ENCODE peak calls at places on chromosomes 4 and X, in eight cellular contexts. One of them, this sample, is unnamed.

GRCh38 chrX:154730271-154730883 is 20.5 kb downstream of the GAB3 start:
- DNase-seq in NAMALWA: no peak
- DNase-seq in cerebellum: no peak
- DNase-seq in left ventricle myocardium inferior: peak
- DNase-seq in NCI-H1105: no peak
- DNase-seq in central memory CD4-positive, alpha-beta T cell: no peak
- DNase-seq in choroid plexus epithelial cell: peak
- DNase-seq in HFF-Myc: no peak
- DNase-seq in this sample: peak

GRCh38 chr4:113881256-113881655 is 98.2 kb downstream of the ARSJ start:
- DNase-seq in NCI-H1105: no peak
- DNase-seq in choroid plexus epithelial cell: peak
- DNase-seq in central memory CD4-positive, alpha-beta T cell: no peak
- DNase-seq in NAMALWA: no peak
- DNase-seq in cerebellum: no peak
- DNase-seq in HFF-Myc: no peak
- DNase-seq in left ventricle myocardium inferior: no peak
- DNase-seq in this sample: peak

GRCh38 chr4:143554728-143555597 is 41.5 kb downstream of the SMARCA5 start:
- DNase-seq in cerebellum: no peak
- DNase-seq in central memory CD4-positive, alpha-beta T cell: no peak
- DNase-seq in choroid plexus epithelial cell: no peak
- DNase-seq in NCI-H1105: no peak
- DNase-seq in HFF-Myc: no peak
- DNase-seq in NAMALWA: no peak
- DNase-seq in left ventricle myocardium inferior: no peak
- DNase-seq in this sample: no peak

GRCh38 chr4:71382569-71383560 is 44.0 kb downstream of the SLC4A4 start:
- DNase-seq in left ventricle myocardium inferior: no peak
- DNase-seq in central memory CD4-positive, alpha-beta T cell: no peak
- DNase-seq in choroid plexus epithelial cell: no peak
- DNase-seq in NCI-H1105: no peak
- DNase-seq in NAMALWA: no peak
- DNase-seq in HFF-Myc: no peak
- DNase-seq in cerebellum: no peak
- DNase-seq in this sample: no peak

GRCh38 chr4:118823471-118823870 is 12.5 kb downstream of the SEC24D start:
- DNase-seq in NAMALWA: no peak
- DNase-seq in HFF-Myc: no peak
- DNase-seq in central memory CD4-positive, alpha-beta T cell: no peak
- DNase-seq in left ventricle myocardium inferior: no peak
- DNase-seq in cerebellum: peak
- DNase-seq in choroid plexus epithelial cell: no peak
- DNase-seq in NCI-H1105: peak
- DNase-seq in this sample: no peak

GRCh38 chr4:105666693-105667092 is 41.8 kb downstream of the INTS12 start:
- DNase-seq in choroid plexus epithelial cell: peak
- DNase-seq in NAMALWA: peak
- DNase-seq in cerebellum: no peak
- DNase-seq in HFF-Myc: no peak
- DNase-seq in NCI-H1105: no peak
- DNase-seq in central memory CD4-positive, alpha-beta T cell: no peak
- DNase-seq in left ventricle myocardium inferior: no peak
- DNase-seq in this sample: peak

GRCh38 chr4:28639747-28640146 is 1779.1 kb downstream of the STIM2 start:
- DNase-seq in choroid plexus epithelial cell: no peak
- DNase-seq in NCI-H1105: no peak
- DNase-seq in cerebellum: no peak
- DNase-seq in NAMALWA: no peak
- DNase-seq in HFF-Myc: no peak
- DNase-seq in left ventricle myocardium inferior: no peak
- DNase-seq in central memory CD4-positive, alpha-beta T cell: no peak
- DNase-seq in this sample: no peak

GRCh38 chr4:185304944-185305690 is 90.6 kb downstream of the LRP2BP start:
- DNase-seq in HFF-Myc: peak
- DNase-seq in left ventricle myocardium inferior: no peak
- DNase-seq in NAMALWA: peak
- DNase-seq in central memory CD4-positive, alpha-beta T cell: no peak
- DNase-seq in cerebellum: no peak
- DNase-seq in NCI-H1105: no peak
- DNase-seq in choroid plexus epithelial cell: peak
- DNase-seq in this sample: peak

GRCh38 chr4:37836838-37837413 is 10.4 kb downstream of the PGM2 start:
- DNase-seq in left ventricle myocardium inferior: no peak
- DNase-seq in HFF-Myc: no peak
- DNase-seq in choroid plexus epithelial cell: no peak
- DNase-seq in central memory CD4-positive, alpha-beta T cell: no peak
- DNase-seq in NCI-H1105: no peak
- DNase-seq in cerebellum: no peak
- DNase-seq in NAMALWA: no peak
- DNase-seq in this sample: peak

GRCh38 chrX:72382199-72382590 is 76.5 kb upstream of the CITED1 start:
- DNase-seq in choroid plexus epithelial cell: no peak
- DNase-seq in cerebellum: peak
- DNase-seq in NAMALWA: no peak
- DNase-seq in HFF-Myc: no peak
- DNase-seq in central memory CD4-positive, alpha-beta T cell: no peak
- DNase-seq in NCI-H1105: no peak
- DNase-seq in left ventricle myocardium inferior: no peak
- DNase-seq in this sample: peak

GRCh38 chr4:37594095-37594494 is 92.1 kb downstream of the RELL1 start:
- DNase-seq in left ventricle myocardium inferior: no peak
- DNase-seq in central memory CD4-positive, alpha-beta T cell: no peak
- DNase-seq in choroid plexus epithelial cell: no peak
- DNase-seq in HFF-Myc: no peak
- DNase-seq in NAMALWA: no peak
- DNase-seq in cerebellum: peak
- DNase-seq in NCI-H1105: no peak
- DNase-seq in this sample: no peak

GRCh38 chrX:154051210-154051810 is 31.6 kb upstream of the IRAK1 start:
- DNase-seq in HFF-Myc: no peak
- DNase-seq in left ventricle myocardium inferior: peak
- DNase-seq in choroid plexus epithelial cell: peak
- DNase-seq in NAMALWA: peak
- DNase-seq in cerebellum: peak
- DNase-seq in central memory CD4-positive, alpha-beta T cell: peak
- DNase-seq in NCI-H1105: peak
- DNase-seq in this sample: peak

GRCh38 chr4:103928370-103928769 is 208.6 kb upstream of the TACR3 start:
- DNase-seq in choroid plexus epithelial cell: no peak
- DNase-seq in NAMALWA: no peak
- DNase-seq in central memory CD4-positive, alpha-beta T cell: no peak
- DNase-seq in HFF-Myc: no peak
- DNase-seq in cerebellum: no peak
- DNase-seq in left ventricle myocardium inferior: no peak
- DNase-seq in NCI-H1105: no peak
- DNase-seq in this sample: no peak